ENCODE peak calls at places on chromosomes 11 and 22, in ten cellular contexts. H, T, U, O, M, L, S, P, B and W are unnamed samples.

GRCh38 chr11:117197516-117198456 is 1.4 kb upstream of the TAGLN start:
- DNase-seq in H (no peak), T (no peak), U (peak; percentile 31), O (no peak), M (no peak), L (peak; percentile 53), S (no peak), P (no peak), B (peak; percentile 48), W (no peak)

GRCh38 chr11:19370100-19370861 is 129.5 kb upstream of the E2F8 start:
- DNase-seq in H (no peak), T (no peak), U (no peak), O (no peak), M (no peak), L (peak; percentile 54), S (peak; percentile 51), P (peak; percentile 94), B (no peak), W (no peak)

GRCh38 chr22:30212363-30212995 is 34.1 kb downstream of the LIF start:
- DNase-seq in H (no peak), T (peak; percentile 40), U (no peak), O (no peak), M (peak; percentile 93), L (peak; percentile 97), S (peak; percentile 78), P (peak; percentile 60), B (no peak), W (no peak)

GRCh38 chr22:29115682-29116313 is 43.0 kb downstream of the KREMEN1 start:
- DNase-seq in H (no peak), T (no peak), U (no peak), O (no peak), M (no peak), L (peak; percentile 26), S (no peak), P (no peak), B (no peak), W (no peak)

GRCh38 chr11:57249384-57250319 is 12.6 kb upstream of the APLNR start:
- DNase-seq in H (peak; percentile 63), T (no peak), U (peak; percentile 71), O (no peak), M (peak; percentile 27), L (peak; percentile 38), S (peak; percentile 63), P (peak; percentile 76), B (peak; percentile 37), W (peak; percentile 48)

GRCh38 chr11:12653729-12654128 is 20.5 kb upstream of the TEAD1 start:
- DNase-seq in H (no peak), T (no peak), U (no peak), O (no peak), M (no peak), L (no peak), S (no peak), P (no peak), B (no peak), W (no peak)

GRCh38 chr22:17606472-17606871 is 22.1 kb downstream of the ATP6V1E1 start:
- DNase-seq in H (no peak), T (no peak), U (no peak), O (no peak), M (no peak), L (peak; percentile 6), S (no peak), P (no peak), B (peak; percentile 60), W (no peak)

GRCh38 chr11:3227568-3228444 is 4.4 kb downstream of the MRGPRE start:
- DNase-seq in H (no peak), T (no peak), U (no peak), O (no peak), M (no peak), L (no peak), S (peak; percentile 95), P (no peak), B (no peak), W (no peak)

GRCh38 chr11:110972640-110973039 is 260.4 kb upstream of the ARHGAP20 start:
- DNase-seq in H (no peak), T (no peak), U (no peak), O (no peak), M (no peak), L (peak; percentile 85), S (peak; percentile 74), P (no peak), B (no peak), W (no peak)

GRCh38 chr22:42142771-42143461 is 12.3 kb upstream of the CYP2D6 start:
- DNase-seq in H (no peak), T (no peak), U (no peak), O (no peak), M (no peak), L (no peak), S (no peak), P (no peak), B (no peak), W (no peak)

GRCh38 chr11:93330446-93330984 is at the start of gene DEUP1:
- DNase-seq in H (peak; percentile 87), T (peak; percentile 75), U (peak; percentile 65), O (no peak), M (no peak), L (peak; percentile 17), S (no peak), P (peak; percentile 1), B (peak; percentile 47), W (peak; percentile 80)